ENCODE peak calls at places on chromosomes 12 and 14, in eight cellular contexts. E, T, F, R, Y, S, X and U are unnamed samples.
A peak's percentile ranks its signal among the peaks of the same experiment; 100 is the strongest.

GRCh38 chr14:67524152-67524963 is 8.7 kb upstream of the PLEKHH1 start:
- DNase-seq in E (no peak), T (no peak), F (peak; percentile 19), R (no peak), Y (no peak), S (peak; percentile 12), X (no peak), U (no peak)

GRCh38 chr14:106564058-106564643 is 1037.8 kb downstream of the TMEM121 start:
- DNase-seq in E (no peak), T (no peak), F (peak; percentile 1), R (peak; percentile 57), Y (peak; percentile 67), S (no peak), X (peak; percentile 75), U (no peak)

GRCh38 chr12:120406080-120406479 is 31.8 kb upstream of the COX6A1 start:
- DNase-seq in E (no peak), T (no peak), F (no peak), R (no peak), Y (no peak), S (no peak), X (no peak), U (peak; percentile 64)

GRCh38 chr14:99179946-99180345 is 92.1 kb downstream of the BCL11B start:
- DNase-seq in E (no peak), T (no peak), F (no peak), R (no peak), Y (no peak), S (no peak), X (no peak), U (no peak)

GRCh38 chr14:44712095-44712822 is 205.2 kb upstream of the FSCB start:
- DNase-seq in E (no peak), T (no peak), F (no peak), R (peak; percentile 42), Y (no peak), S (no peak), X (no peak), U (no peak)

GRCh38 chr14:46322730-46323425 is 328.7 kb downstream of the RPL10L start:
- DNase-seq in E (no peak), T (no peak), F (no peak), R (no peak), Y (no peak), S (no peak), X (no peak), U (no peak)

GRCh38 chr12:119775246-119775895 is 101.7 kb downstream of the CIT start:
- DNase-seq in E (no peak), T (no peak), F (no peak), R (no peak), Y (no peak), S (no peak), X (no peak), U (no peak)

GRCh38 chr14:99121027-99121875 is 150.7 kb downstream of the BCL11B start:
- DNase-seq in E (no peak), T (no peak), F (no peak), R (no peak), Y (no peak), S (no peak), X (no peak), U (no peak)

GRCh38 chr14:35435177-35435576 is 30.6 kb upstream of the NFKBIA start:
- DNase-seq in E (no peak), T (no peak), F (peak; percentile 49), R (no peak), Y (no peak), S (peak; percentile 60), X (no peak), U (no peak)

GRCh38 chr12:102543494-102543893 is 63.1 kb upstream of the IGF1 start:
- DNase-seq in E (no peak), T (no peak), F (no peak), R (no peak), Y (no peak), S (no peak), X (no peak), U (no peak)

GRCh38 chr12:75661927-75662326 is 150.5 kb upstream of the KRR1 start:
- DNase-seq in E (no peak), T (peak; percentile 56), F (peak; percentile 52), R (no peak), Y (no peak), S (peak; percentile 84), X (no peak), U (no peak)

GRCh38 chr12:68400231-68400829 is 68.2 kb upstream of the MDM1 start:
- DNase-seq in E (no peak), T (no peak), F (no peak), R (no peak), Y (no peak), S (no peak), X (no peak), U (no peak)

GRCh38 chr12:26143291-26143690 is 18.5 kb upstream of the BHLHE41 start:
- DNase-seq in E (no peak), T (no peak), F (no peak), R (no peak), Y (no peak), S (no peak), X (no peak), U (no peak)

DNA sequence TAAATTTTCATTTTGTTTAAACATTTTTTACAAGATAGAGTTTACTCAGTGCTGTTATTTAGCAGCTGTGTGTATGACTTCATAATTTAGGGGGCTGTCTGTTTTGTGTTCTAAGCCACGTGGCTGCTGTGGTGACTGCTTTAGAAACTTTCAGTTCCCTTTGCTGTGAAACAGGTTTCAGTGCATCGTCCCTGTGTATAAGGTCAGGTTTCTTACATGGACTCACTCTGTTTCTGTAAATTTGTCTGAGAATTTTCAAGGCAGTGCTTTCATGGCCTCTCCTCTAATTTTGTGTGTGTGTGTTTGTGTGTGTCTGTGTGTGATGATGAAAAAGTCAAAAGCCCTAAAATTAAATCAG is 32.4 kb downstream of the BICD1 start:
- DNase-seq in E (no peak), T (peak; percentile 66), F (peak; percentile 55), R (no peak), Y (no peak), S (peak; percentile 62), X (no peak), U (no peak)
- H3K4me3 ChIP-seq in E (peak overlapping the region; percentile 45), T (no peak overlapping the region), F (no peak overlapping the region), R (peak overlapping the region; percentile 43), Y (peak overlapping the region; percentile 18), S (peak overlapping the region; percentile 15), X (peak overlapping the region; percentile 41), U (peak overlapping the region; percentile 51)

GRCh38 chr12:5071496-5071895 is 27.8 kb downstream of the KCNA5 start:
- DNase-seq in E (no peak), T (no peak), F (no peak), R (no peak), Y (no peak), S (no peak), X (no peak), U (no peak)

GRCh38 chr12:5072326-5072725 is 28.6 kb downstream of the KCNA5 start:
- DNase-seq in E (no peak), T (no peak), F (no peak), R (no peak), Y (no peak), S (no peak), X (no peak), U (no peak)

GRCh38 chr12:5070090-5070489 is 26.4 kb downstream of the KCNA5 start:
- DNase-seq in E (no peak), T (no peak), F (no peak), R (no peak), Y (no peak), S (no peak), X (no peak), U (no peak)

GRCh38 chr12:5073838-5074237 is 30.2 kb downstream of the KCNA5 start:
- DNase-seq in E (no peak), T (peak; percentile 30), F (peak; percentile 18), R (no peak), Y (no peak), S (peak; percentile 4), X (no peak), U (no peak)

DNA sequence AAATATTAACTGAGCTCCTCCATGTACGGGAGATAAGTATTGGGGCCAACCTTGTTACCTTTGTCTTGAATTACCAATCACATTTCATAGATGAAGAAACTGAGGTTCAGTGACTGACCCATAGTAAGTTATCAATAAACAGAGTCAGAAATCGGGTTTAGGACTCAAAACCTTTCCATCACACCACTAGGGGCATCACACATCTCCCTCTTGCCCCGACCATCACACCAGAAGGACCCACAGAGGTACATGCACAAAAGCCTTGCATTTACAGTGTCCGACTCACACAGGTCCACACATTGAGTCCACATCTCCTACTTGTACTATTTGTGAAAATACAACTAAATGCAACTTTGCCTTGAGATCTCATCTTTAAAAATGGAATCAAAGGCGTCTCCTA is 29.4 kb downstream of the KCNA5 start:
- DNase-seq in E (no peak), T (no peak), F (no peak), R (no peak), Y (no peak), S (no peak), X (no peak), U (no peak)
- TF ChIP-seq CTCF in E (no peak), T (no peak), F (no peak), R (no peak), Y (no peak), S (peak; percentile 17), X (no peak), U (no peak)

GRCh38 chr12:113204806-113205205 is 16.5 kb upstream of the TPCN1 start:
- DNase-seq in E (no peak), T (no peak), F (no peak), R (no peak), Y (no peak), S (no peak), X (no peak), U (no peak)

GRCh38 chr12:113208041-113208934 is 13.0 kb upstream of the TPCN1 start:
- DNase-seq in E (no peak), T (peak; percentile 55), F (no peak), R (no peak), Y (no peak), S (peak; percentile 64), X (no peak), U (no peak)

GRCh38 chr12:113211160-113211559 is 10.1 kb upstream of the TPCN1 start:
- DNase-seq in E (no peak), T (no peak), F (no peak), R (no peak), Y (no peak), S (no peak), X (no peak), U (no peak)

GRCh38 chr12:113203852-113204760 is 17.2 kb upstream of the TPCN1 start:
- DNase-seq in E (no peak), T (peak; percentile 48), F (peak; percentile 51), R (peak; percentile 23), Y (no peak), S (no peak), X (no peak), U (no peak)

GRCh38 chr12:113207621-113208040 is 13.6 kb upstream of the TPCN1 start:
- DNase-seq in E (no peak), T (no peak), F (no peak), R (no peak), Y (no peak), S (no peak), X (no peak), U (no peak)
- H3K4me3 ChIP-seq in E (no peak overlapping the region), T (no peak overlapping the region), F (no peak overlapping the region), R (no peak overlapping the region), Y (peak overlapping the region; percentile 0), S (no peak overlapping the region), X (no peak overlapping the region), U (no peak overlapping the region)

DNA sequence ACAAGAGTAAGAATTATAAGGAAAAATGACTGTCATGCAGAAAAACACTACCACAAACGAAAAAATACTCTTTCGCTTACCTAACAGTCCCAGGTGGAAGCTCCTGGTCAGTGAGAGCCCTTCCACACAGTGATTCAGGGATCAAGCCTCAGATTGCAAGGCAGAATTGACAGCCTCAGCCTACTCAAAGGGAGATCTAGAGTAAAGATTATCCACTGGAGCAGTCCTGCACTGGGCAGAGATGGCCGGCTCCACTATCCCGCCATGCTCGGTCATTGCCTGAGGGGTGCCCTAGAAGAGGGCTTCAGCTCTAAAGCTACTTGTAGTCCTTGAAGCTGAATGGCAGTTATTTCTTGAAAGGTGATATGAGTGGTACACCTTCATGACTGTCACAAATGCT is 174.7 kb downstream of the TTC8 start:
- DNase-seq in E (no peak), T (no peak), F (no peak), R (no peak), Y (no peak), S (no peak), X (no peak), U (no peak)
- TF ChIP-seq CTCF in E (no peak), T (no peak), F (no peak), R (no peak), Y (no peak), S (no peak), X (no peak), U (no peak)